ENCODE peak calls at places on chromosome 18, in nine cellular contexts. W, Q, H, K, Z, S, D, Y and E are unnamed samples.

GRCh38 chr18:36212301-36212977 is 25.1 kb downstream of the MOCOS start:
- DNase-seq in W (no peak), Q (no peak), H (no peak), K (no peak), Z (peak; percentile 9), S (no peak), D (no peak), Y (no peak), E (no peak)

GRCh38 chr18:60649107-60649506 is 276.5 kb upstream of the MC4R start:
- DNase-seq in W (no peak), Q (no peak), H (peak; percentile 47), K (no peak), Z (no peak), S (no peak), D (no peak), Y (no peak), E (no peak)

GRCh38 chr18:10892801-10893595 is 256.4 kb downstream of the PIEZO2 start:
- DNase-seq in W (no peak), Q (no peak), H (no peak), K (no peak), Z (peak; percentile 23), S (no peak), D (peak; percentile 7), Y (no peak), E (no peak)

GRCh38 chr18:5768454-5768853 is 126.9 kb downstream of the TMEM200C start:
- DNase-seq in W (no peak), Q (no peak), H (no peak), K (no peak), Z (no peak), S (no peak), D (no peak), Y (no peak), E (no peak)

GRCh38 chr18:6776193-6776592 is 46.7 kb downstream of the ARHGAP28 start:
- DNase-seq in W (no peak), Q (no peak), H (no peak), K (no peak), Z (peak; percentile 55), S (no peak), D (no peak), Y (no peak), E (no peak)

GRCh38 chr18:73719611-73720010 is 428.0 kb downstream of the FBXO15 start:
- DNase-seq in W (no peak), Q (no peak), H (peak; percentile 32), K (no peak), Z (no peak), S (no peak), D (peak; percentile 67), Y (no peak), E (no peak)

GRCh38 chr18:28357785-28358401 is 181.0 kb upstream of the CDH2 start:
- DNase-seq in W (no peak), Q (no peak), H (no peak), K (no peak), Z (peak; percentile 5), S (no peak), D (peak; percentile 4), Y (no peak), E (no peak)

GRCh38 chr18:13464432-13465125 is 246.0 kb downstream of the LDLRAD4 start:
- DNase-seq in W (peak; percentile 69), Q (no peak), H (peak; percentile 56), K (peak; percentile 76), Z (no peak), S (peak; percentile 59), D (no peak), Y (no peak), E (no peak)

GRCh38 chr18:67417864-67418523 is 98.5 kb downstream of the DSEL start:
- DNase-seq in W (no peak), Q (peak; percentile 2), H (no peak), K (no peak), Z (peak; percentile 77), S (peak; percentile 1), D (peak; percentile 50), Y (no peak), E (no peak)

GRCh38 chr18:644395-645004 is 13.0 kb upstream of the TYMS start:
- DNase-seq in W (no peak), Q (peak; percentile 19), H (no peak), K (no peak), Z (no peak), S (no peak), D (peak; percentile 66), Y (no peak), E (no peak)

GRCh38 chr18:61470111-61470673 is 137.0 kb downstream of the CDH20 start:
- DNase-seq in W (no peak), Q (no peak), H (no peak), K (no peak), Z (no peak), S (no peak), D (no peak), Y (no peak), E (no peak)

GRCh38 chr18:51654441-51655326 is 457.2 kb upstream of the MEX3C start:
- DNase-seq in W (no peak), Q (no peak), H (no peak), K (no peak), Z (no peak), S (no peak), D (no peak), Y (no peak), E (no peak)

GRCh38 chr18:58319719-58320118 is 275.7 kb downstream of the NEDD4L start:
- DNase-seq in W (no peak), Q (no peak), H (no peak), K (no peak), Z (no peak), S (no peak), D (no peak), Y (no peak), E (no peak)

GRCh38 chr18:79528846-79529245 is 133.1 kb downstream of the NFATC1 start:
- DNase-seq in W (no peak), Q (peak; percentile 64), H (peak; percentile 44), K (peak; percentile 81), Z (peak; percentile 86), S (peak; percentile 62), D (peak; percentile 63), Y (peak; percentile 59), E (peak; percentile 30)

GRCh38 chr18:58505181-58505580 is 123.7 kb downstream of the ALPK2 start:
- DNase-seq in W (no peak), Q (no peak), H (no peak), K (peak; percentile 30), Z (no peak), S (no peak), D (no peak), Y (no peak), E (no peak)

GRCh38 chr18:55153346-55153745 is 194.1 kb upstream of the CCDC68 start:
- DNase-seq in W (no peak), Q (no peak), H (no peak), K (no peak), Z (no peak), S (no peak), D (no peak), Y (no peak), E (no peak)

GRCh38 chr18:79343567-79344207 is 52.0 kb upstream of the NFATC1 start:
- DNase-seq in W (no peak), Q (peak; percentile 56), H (no peak), K (no peak), Z (no peak), S (no peak), D (peak; percentile 63), Y (no peak), E (no peak)

GRCh38 chr18:79217979-79218604 is 148.9 kb downstream of the ATP9B start:
- DNase-seq in W (peak; percentile 82), Q (no peak), H (no peak), K (no peak), Z (no peak), S (no peak), D (no peak), Y (no peak), E (peak; percentile 71)

GRCh38 chr18:66990909-66991308 is 387.0 kb upstream of the CDH19 start:
- DNase-seq in W (no peak), Q (no peak), H (no peak), K (no peak), Z (no peak), S (no peak), D (no peak), Y (no peak), E (no peak)